ENCODE peak calls at places on chromosome 1, in seven cellular contexts. O is sigmoid colon, I is GM19239, Q is glomerular endothelial cell, L is HS-5, J is cerebellar cortex, H is iPS DF 6.9. N is an unnamed sample.

GRCh38 chr1:217453816-217454215 is 177.1 kb downstream of the GPATCH2 start:
- DNase-seq in O (no peak), I (no peak), Q (no peak), L (no peak), J (no peak), H (no peak), N (no peak)

GRCh38 chr1:2877391-2877790 is 75.9 kb upstream of the TTC34 start:
- DNase-seq in O (no peak), I (no peak), Q (no peak), L (no peak), J (no peak), H (no peak), N (no peak)

GRCh38 chr1:41907446-41907845 is 11.3 kb downstream of the HIVEP3 start:
- DNase-seq in O (no peak), I (no peak), Q (no peak), L (no peak), J (peak; percentile 69), H (no peak), N (no peak)

GRCh38 chr1:17919525-17920439 is 164.6 kb downstream of the ACTL8 start:
- DNase-seq in O (no peak), I (no peak), Q (no peak), L (no peak), J (peak; percentile 68), H (no peak), N (no peak)

GRCh38 chr1:23908453-23909341 is 4.5 kb downstream of the CNR2 start:
- DNase-seq in O (no peak), I (no peak), Q (no peak), L (no peak), J (no peak), H (no peak), N (peak; percentile 20)

GRCh38 chr1:231420299-231420958 is 1.7 kb downstream of the EGLN1 start:
- DNase-seq in O (no peak), I (no peak), Q (no peak), L (no peak), J (peak; percentile 19), H (no peak), N (no peak)

GRCh38 chr1:202593845-202594244 is 116.4 kb downstream of the SYT2 start:
- DNase-seq in O (no peak), I (no peak), Q (no peak), L (no peak), J (no peak), H (no peak), N (no peak)

GRCh38 chr1:171431994-171432393 is 53.3 kb upstream of the PRRC2C start:
- DNase-seq in O (no peak), I (no peak), Q (no peak), L (no peak), J (no peak), H (no peak), N (no peak)

GRCh38 chr1:33519240-33519884 is 46.9 kb downstream of the ZSCAN20 start:
- DNase-seq in O (no peak), I (no peak), Q (no peak), L (no peak), J (no peak), H (no peak), N (no peak)

N was measured in activated T-helper 2 cell treated with anti-CD3 and anti-CD28 coated beads, Interferon-gamma antibody, Interleukin-2, Interleukin-4, amounts not matched to agents 10 μg/mL and 5 μg/mL and 100 μg/mL, durations not matched to agents 14 hours and 24 hours and 36 hours.